ENCODE peak calls at places on chromosome 3, in six cellular contexts. P, E, W, X, F and D are unnamed samples.

GRCh38 chr3:23800731-23801130 is 5.0 kb upstream of the UBE2E1 start:
- DNase-seq in P (no peak), E (peak), W (no peak), X (no peak), F (peak), D (no peak)

GRCh38 chr3:190543656-190544055 is 29.8 kb downstream of the IL1RAP start:
- DNase-seq in P (no peak), E (no peak), W (no peak), X (no peak), F (no peak), D (no peak)

GRCh38 chr3:14512944-14513332 is 27.2 kb downstream of the GRIP2 start:
- DNase-seq in P (no peak), E (no peak), W (no peak), X (no peak), F (no peak), D (peak)

GRCh38 chr3:107458871-107459270 is 63.9 kb upstream of the BBX start:
- DNase-seq in P (no peak), E (peak), W (no peak), X (no peak), F (peak), D (no peak)

GRCh38 chr3:141094851-141095545 is 43.9 kb downstream of the SPSB4 start:
- DNase-seq in P (peak), E (peak), W (no peak), X (peak), F (peak), D (peak)

GRCh38 chr3:126310816-126311215 is 46.4 kb downstream of the KLF15 start:
- DNase-seq in P (no peak), E (no peak), W (no peak), X (no peak), F (no peak), D (no peak)

GRCh38 chr3:46713048-46713897 is 4.4 kb downstream of the PRSS50 start:
- DNase-seq in P (no peak), E (no peak), W (no peak), X (no peak), F (no peak), D (peak)

GRCh38 chr3:148903941-148904340 is 38.8 kb downstream of the CPA3 start:
- DNase-seq in P (no peak), E (no peak), W (no peak), X (no peak), F (no peak), D (no peak)

GRCh38 chr3:157113832-157114505 is 46.0 kb downstream of the CCNL1 start:
- DNase-seq in P (no peak), E (no peak), W (no peak), X (no peak), F (no peak), D (no peak)

GRCh38 chr3:63934041-63934440 is 21.9 kb upstream of the SCAANT1 start:
- DNase-seq in P (no peak), E (peak), W (no peak), X (peak), F (peak), D (no peak)

GRCh38 chr3:58342676-58343075 is 10.0 kb downstream of the PXK start:
- DNase-seq in P (no peak), E (no peak), W (no peak), X (peak), F (no peak), D (no peak)

GRCh38 chr3:175020101-175020500 is 161.0 kb downstream of the NAALADL2 start:
- DNase-seq in P (no peak), E (no peak), W (no peak), X (no peak), F (no peak), D (no peak)

GRCh38 chr3:139427283-139428060 is 38.0 kb upstream of the COPB2 start:
- DNase-seq in P (peak), E (peak), W (no peak), X (peak), F (peak), D (no peak)

GRCh38 chr3:99789322-99789721 is 28.3 kb upstream of the CMSS1 start:
- DNase-seq in P (no peak), E (peak), W (no peak), X (peak), F (peak), D (no peak)

GRCh38 chr3:66253790-66254620 is 33.2 kb downstream of the SLC25A26 start:
- DNase-seq in P (no peak), E (peak), W (no peak), X (peak), F (peak), D (no peak)

GRCh38 chr3:109098245-109098644 is 19.7 kb downstream of the MORC1 start:
- DNase-seq in P (no peak), E (no peak), W (no peak), X (no peak), F (no peak), D (no peak)

GRCh38 chr3:121757087-121757811 is 7.7 kb upstream of the GOLGB1 start:
- DNase-seq in P (no peak), E (peak), W (no peak), X (no peak), F (no peak), D (no peak)

GRCh38 chr3:48532271-48532973 is 24.2 kb downstream of the PFKFB4 start:
- DNase-seq in P (no peak), E (no peak), W (no peak), X (peak), F (no peak), D (no peak)